ENCODE peak calls at places on chromosomes 5 and 9, in five cellular contexts. One of them, this sample, is unnamed. For H3K4me1, the result is how much of the 10 kb centered on the place peaks cover.

GRCh38 chr9:99135498-99135897 is 30.6 kb downstream of the TGFBR1 start:
- DNase-seq in stomach: no peak
- DNase-seq in esophagus muscularis mucosa: no peak
- DNase-seq in transverse colon: no peak
- DNase-seq in HepG2: no peak
- DNase-seq in this sample: no peak

GRCh38 chr5:40937064-40937463 is 27.8 kb downstream of the C7 start:
- DNase-seq in stomach: no peak
- DNase-seq in esophagus muscularis mucosa: no peak
- DNase-seq in transverse colon: no peak
- DNase-seq in HepG2: no peak
- DNase-seq in this sample: no peak

GRCh38 chr5:150593996-150594395 is 46.5 kb upstream of the SYNPO start:
- DNase-seq in stomach: no peak
- DNase-seq in esophagus muscularis mucosa: no peak
- DNase-seq in transverse colon: no peak
- DNase-seq in HepG2: no peak
- DNase-seq in this sample: no peak

GRCh38 chr5:134224905-134225779 is 731 bp downstream of the PPP2CA start:
- DNase-seq in stomach: peak
- DNase-seq in esophagus muscularis mucosa: no peak
- DNase-seq in transverse colon: peak
- DNase-seq in HepG2: peak
- DNase-seq in this sample: peak

GRCh38 chr9:134367796-134368490 is 41.7 kb downstream of the RXRA start:
- DNase-seq in stomach: no peak
- DNase-seq in esophagus muscularis mucosa: no peak
- DNase-seq in transverse colon: no peak
- DNase-seq in HepG2: no peak
- DNase-seq in this sample: no peak

GRCh38 chr5:53358794-53359193 is 121.6 kb upstream of the FST start:
- DNase-seq in stomach: no peak
- DNase-seq in esophagus muscularis mucosa: no peak
- DNase-seq in transverse colon: no peak
- DNase-seq in HepG2: peak
- DNase-seq in this sample: no peak

GRCh38 chr5:40221796-40222195 is 457.9 kb upstream of the PTGER4 start:
- DNase-seq in stomach: no peak
- DNase-seq in esophagus muscularis mucosa: no peak
- DNase-seq in transverse colon: no peak
- DNase-seq in HepG2: no peak
- DNase-seq in this sample: no peak

GRCh38 chr5:103127292-103127691 is 7.2 kb downstream of the PPIP5K2 start:
- DNase-seq in stomach: no peak
- DNase-seq in esophagus muscularis mucosa: no peak
- DNase-seq in transverse colon: no peak
- DNase-seq in HepG2: no peak
- DNase-seq in this sample: no peak

GRCh38 chr5:145056805-145057204 is 778.3 kb downstream of the PRELID2 start:
- DNase-seq in stomach: no peak
- DNase-seq in esophagus muscularis mucosa: no peak
- DNase-seq in transverse colon: no peak
- DNase-seq in HepG2: no peak
- DNase-seq in this sample: no peak

GRCh38 chr5:88660947-88661869 is 221.8 kb downstream of the MEF2C start:
- DNase-seq in stomach: no peak
- DNase-seq in esophagus muscularis mucosa: peak
- DNase-seq in transverse colon: peak
- DNase-seq in HepG2: no peak
- DNase-seq in this sample: peak

GRCh38 chr9:99624499-99625233 is 197.0 kb upstream of the NR4A3 start:
- DNase-seq in stomach: no peak
- DNase-seq in esophagus muscularis mucosa: no peak
- DNase-seq in transverse colon: no peak
- DNase-seq in HepG2: no peak
- DNase-seq in this sample: no peak

GRCh38 chr5:12323637-12324229 is 419.5 kb upstream of the CTNND2 start:
- DNase-seq in stomach: no peak
- DNase-seq in esophagus muscularis mucosa: no peak
- DNase-seq in transverse colon: no peak
- DNase-seq in HepG2: no peak
- DNase-seq in this sample: no peak

GRCh38 chr9:93949694-93950449 is 5.3 kb downstream of the BARX1 start:
- DNase-seq in stomach: no peak
- DNase-seq in esophagus muscularis mucosa: no peak
- DNase-seq in transverse colon: no peak
- DNase-seq in HepG2: no peak
- DNase-seq in this sample: no peak

GRCh38 chr5:32794086-32794485 is 83.0 kb downstream of the NPR3 start:
- DNase-seq in stomach: no peak
- DNase-seq in esophagus muscularis mucosa: no peak
- DNase-seq in transverse colon: no peak
- DNase-seq in HepG2: peak
- DNase-seq in this sample: no peak

GRCh38 chr5:176538985-176539384 is 1.8 kb upstream of the RNF44 start:
- DNase-seq in stomach: no peak
- DNase-seq in esophagus muscularis mucosa: no peak
- DNase-seq in transverse colon: no peak
- DNase-seq in HepG2: no peak
- DNase-seq in this sample: no peak

GRCh38 chr9:18396102-18396728 is 77.7 kb upstream of the ADAMTSL1 start:
- DNase-seq in stomach: no peak
- DNase-seq in esophagus muscularis mucosa: no peak
- DNase-seq in transverse colon: no peak
- DNase-seq in HepG2: peak
- DNase-seq in this sample: no peak

GRCh38 chr5:149400304-149400703 is 21.2 kb upstream of the IL17B start:
- DNase-seq in stomach: no peak
- DNase-seq in esophagus muscularis mucosa: no peak
- DNase-seq in transverse colon: no peak
- DNase-seq in HepG2: peak
- DNase-seq in this sample: no peak

GRCh38 chr9:121376214-121376830 is 6.3 kb upstream of the STOM start:
- DNase-seq in stomach: no peak
- DNase-seq in esophagus muscularis mucosa: no peak
- DNase-seq in transverse colon: no peak
- DNase-seq in HepG2: no peak
- DNase-seq in this sample: no peak

GRCh38 chr5:76527685-76528161 is 95.5 kb downstream of the F2RL2 start:
- DNase-seq in stomach: no peak
- DNase-seq in esophagus muscularis mucosa: no peak
- DNase-seq in transverse colon: no peak
- DNase-seq in HepG2: peak
- DNase-seq in this sample: no peak

GRCh38 chr5:174327317-174327864 is 281.9 kb downstream of the NSG2 start:
- DNase-seq in stomach: peak
- DNase-seq in esophagus muscularis mucosa: no peak
- DNase-seq in transverse colon: peak
- DNase-seq in HepG2: peak
- DNase-seq in this sample: peak

GRCh38 chr5:64149268-64149667 is 16.4 kb upstream of the RNF180 start:
- DNase-seq in stomach: no peak
- DNase-seq in esophagus muscularis mucosa: no peak
- DNase-seq in transverse colon: no peak
- DNase-seq in HepG2: no peak
- DNase-seq in this sample: no peak

GRCh38 chr9:121550569-121551512 is 51.2 kb upstream of the GGTA1 start:
- DNase-seq in stomach: peak
- DNase-seq in esophagus muscularis mucosa: peak
- DNase-seq in transverse colon: peak
- DNase-seq in HepG2: peak
- DNase-seq in this sample: peak

GRCh38 chr9:15211160-15211993 is 95.6 kb downstream of the TTC39B start:
- DNase-seq in stomach: peak
- DNase-seq in esophagus muscularis mucosa: no peak
- DNase-seq in transverse colon: peak
- DNase-seq in HepG2: peak
- DNase-seq in this sample: peak

GRCh38 chr5:163505475-163506457 is at the start of gene MAT2B:
- DNase-seq in stomach: peak
- DNase-seq in esophagus muscularis mucosa: peak
- DNase-seq in transverse colon: peak
- DNase-seq in HepG2: peak
- DNase-seq in this sample: peak

GRCh38 chr9:13817754-13818278 is 496.1 kb downstream of the NFIB start:
- DNase-seq in stomach: no peak
- DNase-seq in esophagus muscularis mucosa: no peak
- DNase-seq in transverse colon: no peak
- DNase-seq in HepG2: no peak
- DNase-seq in this sample: no peak

GRCh38 chr5:178555771-178556211 is 34.4 kb downstream of the COL23A1 start:
- DNase-seq in stomach: no peak
- DNase-seq in esophagus muscularis mucosa: no peak
- DNase-seq in transverse colon: no peak
- DNase-seq in HepG2: no peak
- DNase-seq in this sample: no peak

GRCh38 chr5:89723907-89724306 is 685.6 kb downstream of the CETN3 start:
- DNase-seq in stomach: no peak
- DNase-seq in esophagus muscularis mucosa: no peak
- DNase-seq in transverse colon: no peak
- DNase-seq in HepG2: no peak
- DNase-seq in this sample: no peak

GRCh38 chr5:150458819-150459557 is 9.4 kb upstream of the RPS14 start:
- DNase-seq in stomach: peak
- DNase-seq in esophagus muscularis mucosa: peak
- DNase-seq in transverse colon: peak
- DNase-seq in HepG2: peak
- DNase-seq in this sample: peak

GRCh38 chr5:159269723-159270122 is 6.6 kb downstream of the UBLCP1 start:
- DNase-seq in stomach: no peak
- DNase-seq in esophagus muscularis mucosa: no peak
- DNase-seq in transverse colon: no peak
- DNase-seq in HepG2: no peak
- DNase-seq in this sample: no peak

DNA sequence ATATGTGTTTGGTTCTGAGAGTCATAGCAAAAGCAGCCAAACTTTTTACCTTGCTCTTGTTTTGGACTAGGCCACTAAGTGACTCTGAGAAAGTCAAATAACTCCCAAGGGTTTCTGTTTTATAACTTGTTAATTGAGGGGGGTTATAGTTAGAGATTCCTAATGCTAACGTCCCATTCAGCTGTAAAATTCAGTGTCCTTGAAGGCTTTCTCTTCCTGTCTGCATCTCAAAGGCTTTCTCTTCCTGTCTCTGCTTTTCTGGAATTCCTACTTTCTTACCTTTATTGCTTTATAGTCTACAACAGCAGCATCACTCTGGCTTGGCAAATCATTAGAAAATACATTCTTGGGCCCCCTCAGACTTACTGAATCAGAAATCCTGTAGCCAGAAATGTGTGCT is 479.5 kb upstream of the SEMA6A start:
- DNase-seq in stomach: no peak
- DNase-seq in esophagus muscularis mucosa: no peak
- DNase-seq in transverse colon: no peak
- DNase-seq in HepG2: no peak
- DNase-seq in this sample: no peak
- H3K4me1 ChIP-seq in stomach: under half
- H3K4me1 ChIP-seq in esophagus muscularis mucosa: under half
- H3K4me1 ChIP-seq in transverse colon: under half
- H3K4me1 ChIP-seq in HepG2: under half
- H3K4me1 ChIP-seq in this sample: under half

GRCh38 chr5:36584009-36584875 is 22.2 kb upstream of the SLC1A3 start:
- DNase-seq in stomach: no peak
- DNase-seq in esophagus muscularis mucosa: no peak
- DNase-seq in transverse colon: no peak
- DNase-seq in HepG2: no peak
- DNase-seq in this sample: no peak
- TF ChIP-seq EP300 in stomach: no peak
- TF ChIP-seq EP300 in esophagus muscularis mucosa: no peak
- TF ChIP-seq EP300 in transverse colon: no peak
- TF ChIP-seq EP300 in HepG2: no peak
- TF ChIP-seq EP300 in this sample: no peak

GRCh38 chr5:95641803-95642220 is 4.8 kb upstream of the RFESD start:
- DNase-seq in stomach: peak
- DNase-seq in esophagus muscularis mucosa: no peak
- DNase-seq in transverse colon: no peak
- DNase-seq in HepG2: peak
- DNase-seq in this sample: no peak
- TF ChIP-seq POLR2A in stomach: no peak
- TF ChIP-seq POLR2A in esophagus muscularis mucosa: no peak
- TF ChIP-seq POLR2A in transverse colon: peak
- TF ChIP-seq POLR2A in HepG2: no peak
- TF ChIP-seq POLR2A in this sample: no peak

DNA sequence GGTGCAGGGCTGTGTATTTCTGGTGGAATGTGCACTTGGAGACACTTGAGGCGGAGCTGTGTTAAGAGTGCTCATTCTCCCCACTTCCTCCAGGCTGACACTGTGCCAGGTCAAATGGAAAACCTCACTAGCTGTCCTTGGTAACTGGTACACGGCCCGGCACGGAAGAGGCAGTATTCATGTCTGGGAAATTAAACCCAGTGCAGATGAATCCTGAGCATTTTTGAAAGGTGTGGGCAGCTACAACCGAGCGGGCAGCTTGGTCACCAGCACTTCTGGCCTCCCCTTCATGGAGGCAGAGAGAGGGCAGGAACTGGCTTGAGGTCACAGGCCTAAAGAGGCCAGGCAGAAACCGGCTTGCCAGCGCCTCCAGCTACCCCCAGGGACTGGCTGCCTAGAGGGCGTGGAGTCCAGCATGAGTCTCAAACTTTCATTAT is 1.6 kb downstream of the CLPTM1L start:
- DNase-seq in stomach: peak
- DNase-seq in esophagus muscularis mucosa: no peak
- DNase-seq in transverse colon: no peak
- DNase-seq in HepG2: no peak
- DNase-seq in this sample: no peak
- H3K4me1 ChIP-seq in stomach: under half
- H3K4me1 ChIP-seq in esophagus muscularis mucosa: under half
- H3K4me1 ChIP-seq in transverse colon: under half
- H3K4me1 ChIP-seq in HepG2: under half
- H3K4me1 ChIP-seq in this sample: under half